ENCODE peak calls at places on chromosomes 12 and 14, in nine cellular contexts. One of them, this sample, is unnamed.
A peak's percentile ranks its signal among the peaks of the same experiment; 100 is the strongest.

GRCh38 chr14:20198991-20199390 is 8.3 kb downstream of the OR11G2 start:
- DNase-seq in foreskin fibroblast: no peak
- DNase-seq in GM12865: no peak
- DNase-seq in AG04449: no peak
- DNase-seq in gastrocnemius medialis: no peak
- DNase-seq in mesendoderm: no peak
- DNase-seq in A549: no peak
- DNase-seq in lower leg skin: no peak
- DNase-seq in Panc1: no peak
- DNase-seq in this sample: no peak

GRCh38 chr12:126608607-126609175 is 1543.5 kb downstream of the AACS start:
- DNase-seq in foreskin fibroblast: peak; percentile 0
- DNase-seq in GM12865: no peak
- DNase-seq in AG04449: no peak
- DNase-seq in gastrocnemius medialis: no peak
- DNase-seq in mesendoderm: no peak
- DNase-seq in A549: no peak
- DNase-seq in lower leg skin: no peak
- DNase-seq in Panc1: no peak
- DNase-seq in this sample: no peak

GRCh38 chr14:68786491-68787234 is 6.2 kb downstream of the ZFP36L1 start:
- DNase-seq in foreskin fibroblast: peak; percentile 86
- DNase-seq in GM12865: peak; percentile 57
- DNase-seq in AG04449: no peak
- DNase-seq in gastrocnemius medialis: no peak
- DNase-seq in mesendoderm: peak; percentile 43
- DNase-seq in A549: peak; percentile 53
- DNase-seq in lower leg skin: peak; percentile 86
- DNase-seq in Panc1: no peak
- DNase-seq in this sample: no peak

GRCh38 chr14:93090826-93091583 is 24.7 kb downstream of the ITPK1 start:
- DNase-seq in foreskin fibroblast: peak; percentile 53
- DNase-seq in GM12865: no peak
- DNase-seq in AG04449: no peak
- DNase-seq in gastrocnemius medialis: no peak
- DNase-seq in mesendoderm: no peak
- DNase-seq in A549: no peak
- DNase-seq in lower leg skin: no peak
- DNase-seq in Panc1: no peak
- DNase-seq in this sample: peak; percentile 35

GRCh38 chr14:40601063-40601462 is 1005.6 kb upstream of the LRFN5 start:
- DNase-seq in foreskin fibroblast: no peak
- DNase-seq in GM12865: no peak
- DNase-seq in AG04449: no peak
- DNase-seq in gastrocnemius medialis: no peak
- DNase-seq in mesendoderm: no peak
- DNase-seq in A549: no peak
- DNase-seq in lower leg skin: no peak
- DNase-seq in Panc1: no peak
- DNase-seq in this sample: no peak

GRCh38 chr12:108734200-108734906 is 3.0 kb upstream of the CORO1C start:
- DNase-seq in foreskin fibroblast: peak; percentile 95
- DNase-seq in GM12865: peak; percentile 32
- DNase-seq in AG04449: peak; percentile 79
- DNase-seq in gastrocnemius medialis: no peak
- DNase-seq in mesendoderm: peak; percentile 37
- DNase-seq in A549: peak; percentile 90
- DNase-seq in lower leg skin: no peak
- DNase-seq in Panc1: no peak
- DNase-seq in this sample: peak; percentile 69

GRCh38 chr14:77988966-77989365 is 181.2 kb upstream of the NRXN3 start:
- DNase-seq in foreskin fibroblast: peak; percentile 25
- DNase-seq in GM12865: no peak
- DNase-seq in AG04449: no peak
- DNase-seq in gastrocnemius medialis: peak; percentile 21
- DNase-seq in mesendoderm: no peak
- DNase-seq in A549: no peak
- DNase-seq in lower leg skin: no peak
- DNase-seq in Panc1: no peak
- DNase-seq in this sample: no peak

GRCh38 chr12:96107236-96107635 is 71.8 kb upstream of the LTA4H start:
- DNase-seq in foreskin fibroblast: no peak
- DNase-seq in GM12865: no peak
- DNase-seq in AG04449: no peak
- DNase-seq in gastrocnemius medialis: no peak
- DNase-seq in mesendoderm: no peak
- DNase-seq in A549: no peak
- DNase-seq in lower leg skin: no peak
- DNase-seq in Panc1: no peak
- DNase-seq in this sample: no peak

GRCh38 chr14:68268719-68269118 is 449.1 kb downstream of the RAD51B start:
- DNase-seq in foreskin fibroblast: no peak
- DNase-seq in GM12865: peak; percentile 49
- DNase-seq in AG04449: no peak
- DNase-seq in gastrocnemius medialis: no peak
- DNase-seq in mesendoderm: no peak
- DNase-seq in A549: no peak
- DNase-seq in lower leg skin: no peak
- DNase-seq in Panc1: no peak
- DNase-seq in this sample: no peak

GRCh38 chr12:52539024-52539820 is 13.7 kb downstream of the KRT71 start:
- DNase-seq in foreskin fibroblast: peak; percentile 86
- DNase-seq in GM12865: no peak
- DNase-seq in AG04449: peak; percentile 44
- DNase-seq in gastrocnemius medialis: no peak
- DNase-seq in mesendoderm: no peak
- DNase-seq in A549: peak; percentile 69
- DNase-seq in lower leg skin: no peak
- DNase-seq in Panc1: no peak
- DNase-seq in this sample: no peak

GRCh38 chr12:59517522-59517921 is 78.3 kb upstream of the SLC16A7 start:
- DNase-seq in foreskin fibroblast: no peak
- DNase-seq in GM12865: no peak
- DNase-seq in AG04449: no peak
- DNase-seq in gastrocnemius medialis: no peak
- DNase-seq in mesendoderm: no peak
- DNase-seq in A549: no peak
- DNase-seq in lower leg skin: no peak
- DNase-seq in Panc1: no peak
- DNase-seq in this sample: no peak

GRCh38 chr14:42556551-42556950 is 949.9 kb downstream of the LRFN5 start:
- DNase-seq in foreskin fibroblast: no peak
- DNase-seq in GM12865: no peak
- DNase-seq in AG04449: no peak
- DNase-seq in gastrocnemius medialis: no peak
- DNase-seq in mesendoderm: no peak
- DNase-seq in A549: no peak
- DNase-seq in lower leg skin: no peak
- DNase-seq in Panc1: no peak
- DNase-seq in this sample: no peak

GRCh38 chr12:69929125-69929524 is 104.1 kb downstream of the MYRFL start:
- DNase-seq in foreskin fibroblast: no peak
- DNase-seq in GM12865: no peak
- DNase-seq in AG04449: no peak
- DNase-seq in gastrocnemius medialis: no peak
- DNase-seq in mesendoderm: no peak
- DNase-seq in A549: no peak
- DNase-seq in lower leg skin: no peak
- DNase-seq in Panc1: no peak
- DNase-seq in this sample: no peak

GRCh38 chr14:31166271-31166561 is 41.4 kb downstream of the HECTD1 start:
- DNase-seq in foreskin fibroblast: peak; percentile 24
- DNase-seq in GM12865: no peak
- DNase-seq in AG04449: no peak
- DNase-seq in gastrocnemius medialis: no peak
- DNase-seq in mesendoderm: no peak
- DNase-seq in A549: no peak
- DNase-seq in lower leg skin: no peak
- DNase-seq in Panc1: no peak
- DNase-seq in this sample: no peak

GRCh38 chr12:69284131-69284530 is 44.8 kb downstream of the CPSF6 start:
- DNase-seq in foreskin fibroblast: peak; percentile 89
- DNase-seq in GM12865: no peak
- DNase-seq in AG04449: no peak
- DNase-seq in gastrocnemius medialis: peak; percentile 54
- DNase-seq in mesendoderm: peak; percentile 88
- DNase-seq in A549: peak; percentile 38
- DNase-seq in lower leg skin: peak; percentile 91
- DNase-seq in Panc1: no peak
- DNase-seq in this sample: no peak

GRCh38 chr12:98399532-98399931 is 115.9 kb upstream of the TMPO start:
- DNase-seq in foreskin fibroblast: peak; percentile 58
- DNase-seq in GM12865: peak; percentile 57
- DNase-seq in AG04449: no peak
- DNase-seq in gastrocnemius medialis: no peak
- DNase-seq in mesendoderm: peak; percentile 91
- DNase-seq in A549: peak; percentile 65
- DNase-seq in lower leg skin: no peak
- DNase-seq in Panc1: no peak
- DNase-seq in this sample: no peak

GRCh38 chr14:91996951-91997371 is 42.9 kb downstream of the TRIP11 start:
- DNase-seq in foreskin fibroblast: peak; percentile 92
- DNase-seq in GM12865: peak; percentile 45
- DNase-seq in AG04449: peak; percentile 51
- DNase-seq in gastrocnemius medialis: no peak
- DNase-seq in mesendoderm: peak; percentile 71
- DNase-seq in A549: peak; percentile 15
- DNase-seq in lower leg skin: no peak
- DNase-seq in Panc1: peak; percentile 15
- DNase-seq in this sample: peak; percentile 68

GRCh38 chr12:76183459-76184186 is 99.1 kb upstream of the NAP1L1 start:
- DNase-seq in foreskin fibroblast: peak; percentile 98
- DNase-seq in GM12865: peak; percentile 82
- DNase-seq in AG04449: peak; percentile 96
- DNase-seq in gastrocnemius medialis: peak; percentile 26
- DNase-seq in mesendoderm: peak; percentile 5
- DNase-seq in A549: peak; percentile 64
- DNase-seq in lower leg skin: no peak
- DNase-seq in Panc1: peak; percentile 79
- DNase-seq in this sample: no peak

GRCh38 chr14:101834387-101835165 is 73.1 kb downstream of the PPP2R5C start:
- DNase-seq in foreskin fibroblast: peak; percentile 31
- DNase-seq in GM12865: no peak
- DNase-seq in AG04449: no peak
- DNase-seq in gastrocnemius medialis: no peak
- DNase-seq in mesendoderm: no peak
- DNase-seq in A549: no peak
- DNase-seq in lower leg skin: no peak
- DNase-seq in Panc1: no peak
- DNase-seq in this sample: no peak

GRCh38 chr12:111359231-111359913 is 9.5 kb downstream of the PHETA1 start:
- DNase-seq in foreskin fibroblast: peak; percentile 33
- DNase-seq in GM12865: no peak
- DNase-seq in AG04449: no peak
- DNase-seq in gastrocnemius medialis: no peak
- DNase-seq in mesendoderm: no peak
- DNase-seq in A549: no peak
- DNase-seq in lower leg skin: no peak
- DNase-seq in Panc1: no peak
- DNase-seq in this sample: no peak

GRCh38 chr12:42156232-42156631 is 11.6 kb upstream of the GXYLT1 start:
- DNase-seq in foreskin fibroblast: no peak
- DNase-seq in GM12865: no peak
- DNase-seq in AG04449: no peak
- DNase-seq in gastrocnemius medialis: no peak
- DNase-seq in mesendoderm: no peak
- DNase-seq in A549: peak; percentile 55
- DNase-seq in lower leg skin: no peak
- DNase-seq in Panc1: no peak
- DNase-seq in this sample: no peak
- H3K4me3 ChIP-seq in foreskin fibroblast: no peak overlapping the region
- H3K4me3 ChIP-seq in GM12865: no peak overlapping the region
- H3K4me3 ChIP-seq in AG04449: no peak overlapping the region
- H3K4me3 ChIP-seq in gastrocnemius medialis: no peak overlapping the region
- H3K4me3 ChIP-seq in mesendoderm: no peak overlapping the region
- H3K4me3 ChIP-seq in A549: peak overlapping the region; percentile 9
- H3K4me3 ChIP-seq in lower leg skin: no peak overlapping the region
- H3K4me3 ChIP-seq in Panc1: no peak overlapping the region
- H3K4me3 ChIP-seq in this sample: no peak overlapping the region

GRCh38 chr14:60485600-60486251 is at the start of gene C14orf39:
- DNase-seq in foreskin fibroblast: peak; percentile 86
- DNase-seq in GM12865: no peak
- DNase-seq in AG04449: no peak
- DNase-seq in gastrocnemius medialis: no peak
- DNase-seq in mesendoderm: peak; percentile 81
- DNase-seq in A549: no peak
- DNase-seq in lower leg skin: no peak
- DNase-seq in Panc1: no peak
- DNase-seq in this sample: no peak
- H3K4me3 ChIP-seq in foreskin fibroblast: peak within 1 kb of the TSS; percentile 46
- H3K4me3 ChIP-seq in GM12865: no peak within 1 kb of the TSS
- H3K4me3 ChIP-seq in AG04449: peak within 1 kb of the TSS; percentile 46
- H3K4me3 ChIP-seq in gastrocnemius medialis: peak within 1 kb of the TSS; percentile 60
- H3K4me3 ChIP-seq in mesendoderm: peak within 1 kb of the TSS; percentile 5
- H3K4me3 ChIP-seq in A549: no peak within 1 kb of the TSS
- H3K4me3 ChIP-seq in lower leg skin: no peak within 1 kb of the TSS
- H3K4me3 ChIP-seq in Panc1: peak within 1 kb of the TSS; percentile 22
- H3K4me3 ChIP-seq in this sample: no peak within 1 kb of the TSS

GRCh38 chr12:56645717-56646446 is at the start of gene ATP5F1B:
- DNase-seq in foreskin fibroblast: peak; percentile 100
- DNase-seq in GM12865: peak; percentile 100
- DNase-seq in AG04449: peak; percentile 100
- DNase-seq in gastrocnemius medialis: peak; percentile 99
- DNase-seq in mesendoderm: peak; percentile 100
- DNase-seq in A549: peak; percentile 100
- DNase-seq in lower leg skin: peak; percentile 98
- DNase-seq in Panc1: peak; percentile 100
- DNase-seq in this sample: peak; percentile 100

GRCh38 chr12:56645201-56645716 is 525 bp downstream of the ATP5F1B start:
- DNase-seq in foreskin fibroblast: peak; percentile 54
- DNase-seq in GM12865: peak; percentile 37
- DNase-seq in AG04449: no peak
- DNase-seq in gastrocnemius medialis: peak; percentile 33
- DNase-seq in mesendoderm: peak; percentile 34
- DNase-seq in A549: no peak
- DNase-seq in lower leg skin: no peak
- DNase-seq in Panc1: no peak
- DNase-seq in this sample: no peak

DNA sequence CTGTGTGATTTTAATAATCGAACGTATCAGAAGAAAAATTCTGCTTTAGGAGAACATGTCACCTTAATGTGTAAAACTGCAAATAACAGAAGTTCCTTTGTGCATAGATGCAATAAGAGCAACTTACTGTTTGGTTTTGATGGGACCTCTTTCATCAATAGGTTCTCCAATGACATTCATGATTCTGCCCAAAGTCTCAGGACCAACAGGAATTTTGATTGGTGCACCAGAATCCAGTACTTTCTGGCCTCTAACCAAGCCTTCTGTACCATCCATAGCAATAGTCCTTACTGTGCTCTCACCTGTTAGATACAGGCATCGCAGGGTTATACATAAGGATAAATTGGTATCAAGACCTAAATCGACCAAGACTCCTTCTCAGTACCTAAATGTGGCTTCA is 1.1 kb downstream of the ATP5F1B start:
- DNase-seq in foreskin fibroblast: no peak
- DNase-seq in GM12865: no peak
- DNase-seq in AG04449: no peak
- DNase-seq in gastrocnemius medialis: no peak
- DNase-seq in mesendoderm: no peak
- DNase-seq in A549: no peak
- DNase-seq in lower leg skin: no peak
- DNase-seq in Panc1: no peak
- DNase-seq in this sample: no peak
- H3K4me3 ChIP-seq in foreskin fibroblast: peak overlapping the region; percentile 99
- H3K4me3 ChIP-seq in GM12865: peak overlapping the region; percentile 78
- H3K4me3 ChIP-seq in AG04449: peak overlapping the region; percentile 99
- H3K4me3 ChIP-seq in gastrocnemius medialis: peak overlapping the region; percentile 99
- H3K4me3 ChIP-seq in mesendoderm: peak overlapping the region; percentile 95
- H3K4me3 ChIP-seq in A549: peak overlapping the region; percentile 78
- H3K4me3 ChIP-seq in lower leg skin: peak overlapping the region; percentile 92
- H3K4me3 ChIP-seq in Panc1: peak overlapping the region; percentile 97
- H3K4me3 ChIP-seq in this sample: peak overlapping the region; percentile 94

GRCh38 chr14:36520601-36521525 is 831 bp upstream of the NKX2-1 start:
- DNase-seq in foreskin fibroblast: peak; percentile 45
- DNase-seq in GM12865: no peak
- DNase-seq in AG04449: no peak
- DNase-seq in gastrocnemius medialis: no peak
- DNase-seq in mesendoderm: peak; percentile 75
- DNase-seq in A549: peak; percentile 64
- DNase-seq in lower leg skin: no peak
- DNase-seq in Panc1: no peak
- DNase-seq in this sample: no peak
- H3K4me3 ChIP-seq in foreskin fibroblast: no peak overlapping the region
- H3K4me3 ChIP-seq in GM12865: no peak overlapping the region
- H3K4me3 ChIP-seq in AG04449: peak overlapping the region; percentile 1
- H3K4me3 ChIP-seq in gastrocnemius medialis: peak overlapping the region; percentile 57
- H3K4me3 ChIP-seq in mesendoderm: no peak overlapping the region
- H3K4me3 ChIP-seq in A549: peak overlapping the region; percentile 54
- H3K4me3 ChIP-seq in lower leg skin: no peak overlapping the region
- H3K4me3 ChIP-seq in Panc1: peak overlapping the region; percentile 33
- H3K4me3 ChIP-seq in this sample: peak overlapping the region; percentile 12